ENCODE peak calls at places on chromosomes 7 and 10, in ten cellular contexts. V is WERI-Rb-1; R is NCI-H345; X is IMR-90; S is HT1080; Y is Peyer's patch; M is mesendoderm; W is activated CD4-positive, alpha-beta T cell treated with anti-CD3 and anti-CD28 coated beads, Interleukin-2, amount 50 U/mL, for 4 hours; K is lung; B is NCI-H1417. F is an unnamed sample.

GRCh38 chr10:95561200-95562177 is at the start of gene SORBS1:
- DNase-seq in V (peak), R (peak), X (peak), S (peak), Y (peak), M (peak), W (peak), K (peak), B (peak), F (peak)

GRCh38 chr7:106377847-106378361 is 93.1 kb upstream of the NAMPT start:
- DNase-seq in V (no peak), R (no peak), X (no peak), S (peak), Y (no peak), M (no peak), W (no peak), K (no peak), B (no peak), F (peak)

GRCh38 chr10:34866848-34867247 is 51.8 kb upstream of the PARD3 start:
- DNase-seq in V (no peak), R (no peak), X (no peak), S (no peak), Y (no peak), M (peak), W (no peak), K (no peak), B (no peak), F (no peak)

GRCh38 chr7:48006866-48007265 is 22.0 kb downstream of the SUN3 start:
- DNase-seq in V (no peak), R (no peak), X (peak), S (no peak), Y (no peak), M (no peak), W (no peak), K (no peak), B (no peak), F (no peak)

GRCh38 chr7:103640031-103640779 is 194.2 kb upstream of the SLC26A5 start:
- DNase-seq in V (no peak), R (no peak), X (peak), S (peak), Y (no peak), M (no peak), W (no peak), K (no peak), B (no peak), F (peak)

GRCh38 chr7:88668591-88668990 is 90.9 kb upstream of the ZNF804B start:
- DNase-seq in V (no peak), R (no peak), X (no peak), S (no peak), Y (no peak), M (peak), W (no peak), K (no peak), B (no peak), F (no peak)

GRCh38 chr10:126013489-126014281 is 117.3 kb downstream of the FANK1 start:
- DNase-seq in V (no peak), R (peak), X (peak), S (peak), Y (no peak), M (peak), W (no peak), K (no peak), B (no peak), F (peak)

GRCh38 chr10:28020993-28021982 is 22.4 kb upstream of the ODAD2 start:
- DNase-seq in V (no peak), R (no peak), X (no peak), S (peak), Y (no peak), M (no peak), W (no peak), K (no peak), B (no peak), F (peak)

GRCh38 chr7:77456711-77457110 is 40.6 kb upstream of the GSAP start:
- DNase-seq in V (no peak), R (no peak), X (peak), S (no peak), Y (no peak), M (no peak), W (no peak), K (no peak), B (no peak), F (no peak)

GRCh38 chr10:27783660-27784059 is 38.0 kb upstream of the MKX start:
- DNase-seq in V (peak), R (no peak), X (peak), S (peak), Y (no peak), M (peak), W (no peak), K (no peak), B (peak), F (peak)

GRCh38 chr7:18901351-18901750 is 216.1 kb downstream of the TWIST1 start:
- DNase-seq in V (no peak), R (no peak), X (no peak), S (no peak), Y (no peak), M (no peak), W (no peak), K (no peak), B (no peak), F (no peak)

GRCh38 chr10:126016156-126016805 is 119.9 kb downstream of the FANK1 start:
- DNase-seq in V (no peak), R (no peak), X (no peak), S (no peak), Y (no peak), M (no peak), W (no peak), K (no peak), B (no peak), F (no peak)

GRCh38 chr10:110409926-110410325 is 87.8 kb upstream of the DUSP5 start:
- DNase-seq in V (no peak), R (no peak), X (no peak), S (no peak), Y (no peak), M (no peak), W (no peak), K (no peak), B (no peak), F (no peak)

GRCh38 chr10:66795871-66796270 is 130.0 kb upstream of the LRRTM3 start:
- DNase-seq in V (no peak), R (no peak), X (no peak), S (no peak), Y (no peak), M (no peak), W (no peak), K (no peak), B (no peak), F (no peak)

GRCh38 chr10:108358912-108359311 is 1194.4 kb upstream of the SORCS1 start:
- DNase-seq in V (no peak), R (no peak), X (peak), S (peak), Y (no peak), M (peak), W (no peak), K (no peak), B (no peak), F (peak)

GRCh38 chr10:105797234-105797890 is 1156.3 kb downstream of the SORCS3 start:
- DNase-seq in V (no peak), R (peak), X (no peak), S (peak), Y (no peak), M (peak), W (no peak), K (no peak), B (peak), F (peak)

GRCh38 chr10:35336921-35337741 is 822 bp downstream of the CCNY start:
- DNase-seq in V (peak), R (no peak), X (no peak), S (peak), Y (peak), M (peak), W (peak), K (peak), B (peak), F (peak)

GRCh38 chr7:142516038-142516501 is 233.2 kb upstream of the PRSS1 start:
- DNase-seq in V (peak), R (peak), X (peak), S (peak), Y (no peak), M (peak), W (no peak), K (no peak), B (peak), F (peak)

GRCh38 chr7:27712217-27712616 is 27.7 kb upstream of the TAX1BP1 start:
- DNase-seq in V (no peak), R (no peak), X (no peak), S (no peak), Y (no peak), M (no peak), W (no peak), K (no peak), B (no peak), F (no peak)

GRCh38 chr7:20222219-20222828 is 5.1 kb upstream of the MACC1 start:
- DNase-seq in V (no peak), R (no peak), X (no peak), S (no peak), Y (no peak), M (no peak), W (no peak), K (no peak), B (no peak), F (no peak)

GRCh38 chr7:118006979-118007378 is 133.7 kb upstream of the CTTNBP2 start:
- DNase-seq in V (no peak), R (no peak), X (no peak), S (no peak), Y (no peak), M (no peak), W (no peak), K (no peak), B (no peak), F (no peak)

GRCh38 chr7:128863433-128863989 is 855 bp downstream of the ATP6V1F start:
- DNase-seq in V (peak), R (peak), X (peak), S (peak), Y (peak), M (peak), W (peak), K (peak), B (peak), F (peak)

GRCh38 chr7:112238852-112239610 is 32.5 kb downstream of the ZNF277 start:
- DNase-seq in V (no peak), R (no peak), X (peak), S (peak), Y (no peak), M (peak), W (no peak), K (no peak), B (no peak), F (peak)

GRCh38 chr10:21481407-21481806 is 44.1 kb downstream of the SKIDA1 start:
- DNase-seq in V (no peak), R (no peak), X (no peak), S (no peak), Y (no peak), M (no peak), W (no peak), K (no peak), B (no peak), F (no peak)

GRCh38 chr7:31545549-31545948 is 31.7 kb downstream of the ITPRID1 start:
- DNase-seq in V (no peak), R (no peak), X (no peak), S (no peak), Y (no peak), M (no peak), W (no peak), K (no peak), B (no peak), F (no peak)

GRCh38 chr7:23852135-23852534 is 142.1 kb downstream of the STK31 start:
- DNase-seq in V (no peak), R (no peak), X (no peak), S (no peak), Y (no peak), M (no peak), W (no peak), K (no peak), B (no peak), F (no peak)

GRCh38 chr7:29091722-29092121 is 54.6 kb downstream of the CPVL start:
- DNase-seq in V (no peak), R (no peak), X (no peak), S (no peak), Y (no peak), M (no peak), W (no peak), K (no peak), B (no peak), F (peak)

GRCh38 chr10:11863353-11864105 is 40.4 kb downstream of the PROSER2 start:
- DNase-seq in V (no peak), R (peak), X (no peak), S (no peak), Y (no peak), M (no peak), W (peak), K (no peak), B (peak), F (no peak)

F was measured in A172.